ENCODE peak calls at places on chromosomes 5 and 9, in five cellular contexts. E, Q, J, R and A are unnamed samples.

GRCh38 chr5:92421937-92422336 is 1038.8 kb upstream of the ARRDC3 start:
- DNase-seq in R (no peak), J (peak; percentile 31), E (no peak), Q (no peak), A (peak; percentile 11)

GRCh38 chr9:13165956-13166355 is 113.5 kb downstream of the MPDZ start:
- DNase-seq in E (no peak), Q (no peak), J (no peak), R (no peak), A (no peak)

GRCh38 chr5:43416233-43416987 is 4.2 kb upstream of the CCL28 start:
- DNase-seq in R (no peak), Q (peak; percentile 34), E (no peak), J (no peak), A (no peak)

GRCh38 chr5:175246242-175246891 is 197.6 kb downstream of the DRD1 start:
- DNase-seq in R (peak; percentile 94), J (peak; percentile 84), Q (peak; percentile 63), E (peak; percentile 80), A (peak; percentile 61)

GRCh38 chr5:5326126-5326758 is 96.2 kb upstream of the ICE1 start:
- DNase-seq in J (no peak), R (no peak), E (no peak), Q (peak; percentile 42), A (no peak)

GRCh38 chr9:121278535-121279169 is 10.7 kb downstream of the GSN start:
- DNase-seq in Q (peak; percentile 84), R (peak; percentile 99), E (no peak), J (peak; percentile 59), A (peak; percentile 98)

GRCh38 chr9:89698606-89699005 is 93.8 kb downstream of the GADD45G start:
- DNase-seq in R (no peak), J (no peak), E (no peak), Q (no peak), A (no peak)

GRCh38 chr9:9752722-9753121 is 860.1 kb downstream of the PTPRD start:
- DNase-seq in E (no peak), Q (peak; percentile 14), R (no peak), J (no peak), A (no peak)

GRCh38 chr9:92176068-92176799 is 61.0 kb upstream of the SPTLC1 start:
- DNase-seq in R (peak; percentile 32), J (peak; percentile 12), E (no peak), Q (no peak), A (no peak)

GRCh38 chr9:114677418-114677817 is 4.6 kb downstream of the TEX48 start:
- DNase-seq in J (peak; percentile 61), R (peak; percentile 99), Q (peak; percentile 92), E (peak; percentile 93), A (peak; percentile 100)

GRCh38 chr5:41115281-41115680 is 44.1 kb upstream of the MROH2B start:
- DNase-seq in Q (no peak), J (no peak), R (peak; percentile 90), E (no peak), A (peak; percentile 31)

GRCh38 chr5:149857499-149857898 is 87.1 kb downstream of the PDE6A start:
- DNase-seq in R (no peak), E (no peak), Q (peak; percentile 49), J (no peak), A (peak; percentile 27)

GRCh38 chr9:132268725-132269352 is 85.9 kb downstream of the SETX start:
- DNase-seq in J (peak; percentile 43), Q (peak; percentile 78), R (peak; percentile 74), E (peak; percentile 58), A (peak; percentile 75)

GRCh38 chr9:106859957-106860715 is 2.8 kb upstream of the ZNF462 start:
- DNase-seq in R (no peak), Q (peak; percentile 66), J (peak; percentile 41), E (peak; percentile 10), A (peak; percentile 63)

DNA sequence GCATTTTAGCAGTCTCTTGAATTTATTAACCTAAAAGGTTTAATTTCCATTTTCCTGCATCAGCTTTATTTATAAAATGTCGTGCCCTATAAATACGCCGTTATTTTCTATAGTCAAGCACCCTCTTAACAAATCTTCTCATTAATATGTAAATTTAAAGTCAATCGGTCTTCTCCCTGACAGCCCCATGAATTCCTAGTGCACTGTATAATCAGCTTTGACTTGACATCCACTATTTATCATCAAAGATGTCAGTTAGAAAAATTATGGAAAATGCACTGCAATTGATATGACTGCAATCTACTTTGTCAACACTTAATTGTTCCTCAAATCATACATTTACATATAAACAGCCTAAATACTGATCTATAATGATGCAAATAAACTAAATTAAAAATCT is 83.4 kb downstream of the AP3B1 start:
- DNase-seq in J (no peak), E (no peak), Q (no peak), R (no peak), A (no peak)
- H3K4me2 ChIP-seq in J (no peak overlapping the region), E (no peak overlapping the region), Q (no peak overlapping the region), R (no peak overlapping the region), A (no peak overlapping the region)

DNA sequence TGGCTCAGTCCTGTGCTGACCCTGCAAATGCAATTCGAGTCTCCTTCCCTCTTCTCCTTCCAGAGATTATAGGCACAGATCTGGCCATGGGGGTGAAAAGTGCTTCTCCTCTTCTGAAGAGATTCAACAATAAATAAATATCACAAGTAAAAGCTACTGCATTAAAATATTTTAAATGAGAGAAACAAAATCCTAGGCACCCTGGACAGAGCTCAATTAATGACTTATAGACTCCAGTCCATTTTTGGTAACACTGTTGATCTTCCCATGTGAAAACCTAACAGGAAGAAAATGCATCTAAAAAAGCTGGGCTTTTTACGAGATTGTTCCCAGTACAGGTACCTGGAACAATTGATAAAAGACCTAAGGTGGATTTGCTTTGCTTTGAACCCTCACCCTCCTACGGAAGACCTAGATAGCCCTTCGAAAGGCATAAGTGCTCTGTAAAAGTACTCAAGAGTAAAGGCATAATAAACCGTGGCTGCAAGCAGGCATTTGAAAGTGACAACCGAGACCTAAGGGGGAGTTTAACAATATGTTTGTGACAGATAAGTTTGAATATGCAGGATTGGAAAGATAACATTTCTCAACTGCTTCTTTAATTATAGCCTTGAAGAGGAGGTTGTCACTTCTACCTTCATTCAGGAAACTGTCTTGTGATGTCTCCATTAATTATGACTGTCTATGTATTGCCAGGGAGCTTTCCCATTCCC is 29.4 kb upstream of the MED10 start:
- DNase-seq in E (no peak), R (no peak), J (no peak), Q (no peak), A (no peak)
- H3K4me2 ChIP-seq in E (no peak overlapping the region), R (no peak overlapping the region), J (no peak overlapping the region), Q (no peak overlapping the region), A (no peak overlapping the region)

DNA sequence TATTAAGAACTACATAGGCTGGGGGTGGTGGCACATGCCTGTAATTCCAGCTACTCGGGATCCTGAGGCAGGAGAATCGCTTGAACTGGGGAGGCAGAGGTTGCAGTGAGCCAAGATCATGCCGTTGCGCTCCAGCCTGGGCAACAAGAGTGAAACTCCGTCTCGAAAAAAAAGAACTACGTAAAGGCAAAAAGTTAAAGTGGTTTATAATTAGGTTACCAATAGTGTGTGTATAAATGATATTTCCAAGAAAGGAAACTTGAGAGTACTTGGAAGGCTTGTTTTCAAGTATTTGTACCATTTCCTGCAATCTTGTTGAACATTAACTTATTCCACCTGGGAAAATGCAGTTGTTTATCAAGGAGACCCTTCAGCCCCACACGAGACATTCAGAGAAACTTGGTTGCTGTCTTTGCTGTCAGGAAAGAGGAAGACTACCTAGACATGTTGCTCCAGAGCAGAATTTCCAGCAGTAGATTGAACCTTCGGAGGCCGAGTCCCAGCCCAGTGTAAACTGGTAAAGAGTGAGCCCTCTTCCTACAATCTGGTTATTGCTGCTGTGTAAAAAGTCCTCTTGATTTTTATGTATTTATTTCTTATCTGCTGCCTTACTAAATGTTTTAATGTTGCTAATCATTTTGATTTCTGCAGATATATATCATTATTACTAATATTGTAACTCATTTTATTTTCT is 30.1 kb downstream of the STXBP1 start:
- DNase-seq in Q (no peak), E (no peak), R (no peak), J (no peak), A (no peak)
- H3K4me2 ChIP-seq in Q (peak overlapping the region; percentile 61), E (peak overlapping the region; percentile 9), R (no peak overlapping the region), J (no peak overlapping the region), A (peak overlapping the region; percentile 83)

DNA sequence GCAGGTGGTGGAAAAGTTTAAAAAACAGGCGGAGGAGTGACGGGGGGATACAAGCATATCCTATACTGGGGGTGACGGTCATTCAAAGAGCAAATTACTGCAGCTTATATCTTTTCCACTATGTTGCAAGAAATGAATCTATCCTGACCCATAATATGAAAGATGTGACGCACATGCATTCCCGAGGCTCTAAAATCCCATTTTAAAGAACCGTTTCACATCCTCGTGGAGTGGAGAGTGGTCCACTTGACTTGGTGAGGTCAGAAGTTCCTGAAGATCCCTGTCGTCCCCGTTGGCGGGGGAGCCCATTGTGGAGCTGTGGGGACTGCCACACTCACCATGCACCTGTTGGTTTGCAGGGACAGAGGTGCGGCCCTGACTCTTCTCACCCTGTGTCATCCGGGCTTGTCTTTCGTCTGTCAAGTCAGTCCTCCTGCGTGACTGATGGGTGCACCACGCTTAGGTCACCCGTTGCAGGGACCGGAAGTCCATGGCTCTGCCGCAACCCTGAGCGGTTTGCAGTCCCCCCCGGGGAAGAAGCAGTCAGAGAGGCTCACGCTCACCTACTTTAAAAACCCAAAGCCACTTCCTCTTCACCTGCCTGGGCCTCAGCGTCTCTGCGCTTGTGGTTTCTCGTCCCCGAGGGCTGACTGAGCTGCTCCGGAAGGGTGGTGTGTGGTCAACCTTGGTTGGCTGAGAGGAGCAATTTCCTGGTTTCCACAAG is 53.0 kb downstream of the USP20 start:
- DNase-seq in Q (no peak), J (no peak), R (no peak), E (no peak), A (no peak)
- H3K4me2 ChIP-seq in Q (no peak overlapping the region), J (no peak overlapping the region), R (no peak overlapping the region), E (no peak overlapping the region), A (no peak overlapping the region)